ENCODE peak calls at places on chromosomes 13 and 19, in seven cellular contexts. A is T-helper 17 cell; L is left ventricle myocardium inferior; H is effector CD4-positive, alpha-beta T cell; I is stomach; B is GM12878; S is stimulated activated CD4-positive, alpha-beta T cell treated with anti-CD3 and anti-CD28 coated beads, Interleukin-2, amount 100 ng/mL, for 24 hours. E is an unnamed sample.

GRCh38 chr19:4914736-4915501 is 5.6 kb downstream of the UHRF1 start:
- DNase-seq in S (peak), I (peak), A (peak), L (no peak), H (peak), B (no peak), E (no peak)

GRCh38 chr19:2663920-2664571 is 38.4 kb downstream of the GNG7 start:
- DNase-seq in I (peak), L (peak), H (no peak), S (no peak), A (no peak), B (no peak), E (no peak)

GRCh38 chr19:33231511-33231910 is 5.9 kb upstream of the SLC7A10 start:
- DNase-seq in L (no peak), S (no peak), A (no peak), H (no peak), B (no peak), I (no peak), E (no peak)

GRCh38 chr13:113060557-113061270 is 44.9 kb upstream of the F7 start:
- DNase-seq in H (no peak), A (no peak), I (no peak), B (no peak), S (no peak), L (peak), E (no peak)

GRCh38 chr13:40452741-40453665 is 213.4 kb downstream of the FOXO1 start:
- DNase-seq in S (no peak), B (no peak), H (no peak), A (no peak), I (no peak), L (no peak), E (no peak)

GRCh38 chr19:1718382-1719315 is 34.7 kb upstream of the ONECUT3 start:
- DNase-seq in H (no peak), A (no peak), S (no peak), I (no peak), L (no peak), B (no peak), E (no peak)

GRCh38 chr19:49455729-49456128 is 2.7 kb downstream of the ALDH16A1 start:
- DNase-seq in B (no peak), S (no peak), I (no peak), A (no peak), H (no peak), L (no peak), E (no peak)

GRCh38 chr19:7307590-7308218 is 13.5 kb upstream of the INSR start:
- DNase-seq in B (no peak), A (no peak), H (no peak), I (no peak), L (no peak), S (no peak), E (no peak)

GRCh38 chr19:8373867-8374813 is 10.2 kb downstream of the ANGPTL4 start:
- DNase-seq in L (no peak), H (no peak), I (peak), B (no peak), S (no peak), A (no peak), E (no peak)

GRCh38 chr13:22001336-22001735 is 330.5 kb downstream of the FGF9 start:
- DNase-seq in S (no peak), L (no peak), I (no peak), B (no peak), H (no peak), A (no peak), E (no peak)

GRCh38 chr19:30047355-30047895 is 105.4 kb downstream of the URI1 start:
- DNase-seq in B (no peak), S (no peak), A (no peak), I (no peak), H (no peak), L (no peak), E (peak)

GRCh38 chr13:28002886-28003698 is 14.6 kb upstream of the URAD start:
- DNase-seq in I (no peak), L (no peak), A (no peak), H (no peak), B (no peak), S (no peak), E (no peak)

GRCh38 chr13:30520571-30520970 is 54.8 kb upstream of the HMGB1 start:
- DNase-seq in S (no peak), L (no peak), B (no peak), A (no peak), I (no peak), H (no peak), E (no peak)

GRCh38 chr13:109728061-109728460 is 58.3 kb downstream of the IRS2 start:
- DNase-seq in H (no peak), S (no peak), I (no peak), B (no peak), L (no peak), A (no peak), E (no peak)

E was measured in NCI-H2171 treated with DMSO at 0.1 percent for 48 hours.